ENCODE peak calls at places on chromosomes 13 and 19, in five cellular contexts. One of them, this sample, is unnamed.

GRCh38 chr19:39405261-39405912 is 1.3 kb upstream of the ZFP36 start:
- DNase-seq in body of pancreas: no peak
- DNase-seq in HL-60: no peak
- DNase-seq in HepG2: no peak
- DNase-seq in upper lobe of right lung: no peak
- DNase-seq in this sample: no peak

GRCh38 chr19:17797397-17798201 is 2.7 kb downstream of the B3GNT3 start:
- DNase-seq in body of pancreas: peak
- DNase-seq in HL-60: no peak
- DNase-seq in HepG2: peak
- DNase-seq in upper lobe of right lung: no peak
- DNase-seq in this sample: no peak

GRCh38 chr19:719081-719512 is 10.4 kb downstream of the PALM start:
- DNase-seq in body of pancreas: peak
- DNase-seq in HL-60: no peak
- DNase-seq in HepG2: peak
- DNase-seq in upper lobe of right lung: no peak
- DNase-seq in this sample: no peak

GRCh38 chr19:58002384-58003152 is at the start of gene ZNF606:
- DNase-seq in body of pancreas: peak
- DNase-seq in HL-60: peak
- DNase-seq in HepG2: peak
- DNase-seq in upper lobe of right lung: peak
- DNase-seq in this sample: peak

GRCh38 chr19:793775-794174 is 3.5 kb upstream of the PTBP1 start:
- DNase-seq in body of pancreas: no peak
- DNase-seq in HL-60: no peak
- DNase-seq in HepG2: no peak
- DNase-seq in upper lobe of right lung: no peak
- DNase-seq in this sample: peak

GRCh38 chr13:79534596-79534995 is 53.6 kb downstream of the NDFIP2 start:
- DNase-seq in body of pancreas: no peak
- DNase-seq in HL-60: no peak
- DNase-seq in HepG2: no peak
- DNase-seq in upper lobe of right lung: no peak
- DNase-seq in this sample: no peak

GRCh38 chr13:57624565-57625435 is 6.7 kb upstream of the PCDH17 start:
- DNase-seq in body of pancreas: peak
- DNase-seq in HL-60: peak
- DNase-seq in HepG2: peak
- DNase-seq in upper lobe of right lung: no peak
- DNase-seq in this sample: no peak

GRCh38 chr19:16673226-16673625 is 12.3 kb downstream of the TMEM38A start:
- DNase-seq in body of pancreas: no peak
- DNase-seq in HL-60: peak
- DNase-seq in HepG2: no peak
- DNase-seq in upper lobe of right lung: no peak
- DNase-seq in this sample: no peak

GRCh38 chr19:17950310-17951150 is 16.4 kb upstream of the KCNN1 start:
- DNase-seq in body of pancreas: no peak
- DNase-seq in HL-60: no peak
- DNase-seq in HepG2: no peak
- DNase-seq in upper lobe of right lung: no peak
- DNase-seq in this sample: no peak

GRCh38 chr19:17235618-17236413 is 9.8 kb downstream of the OCEL1 start:
- DNase-seq in body of pancreas: peak
- DNase-seq in HL-60: peak
- DNase-seq in HepG2: no peak
- DNase-seq in upper lobe of right lung: peak
- DNase-seq in this sample: no peak

GRCh38 chr13:39527301-39527700 is 75.7 kb downstream of the LHFPL6 start:
- DNase-seq in body of pancreas: no peak
- DNase-seq in HL-60: no peak
- DNase-seq in HepG2: no peak
- DNase-seq in upper lobe of right lung: no peak
- DNase-seq in this sample: no peak

GRCh38 chr13:106513025-106513424 is 22.4 kb downstream of the EFNB2 start:
- DNase-seq in body of pancreas: no peak
- DNase-seq in HL-60: no peak
- DNase-seq in HepG2: no peak
- DNase-seq in upper lobe of right lung: no peak
- DNase-seq in this sample: no peak

GRCh38 chr19:46369817-46370216 is 22.9 kb downstream of the PPP5C start:
- DNase-seq in body of pancreas: no peak
- DNase-seq in HL-60: no peak
- DNase-seq in HepG2: no peak
- DNase-seq in upper lobe of right lung: peak
- DNase-seq in this sample: no peak

GRCh38 chr19:40691421-40692211 is 1.2 kb upstream of the NUMBL start:
- DNase-seq in body of pancreas: peak
- DNase-seq in HL-60: no peak
- DNase-seq in HepG2: no peak
- DNase-seq in upper lobe of right lung: no peak
- DNase-seq in this sample: peak

GRCh38 chr13:40271511-40271910 is 394.9 kb downstream of the FOXO1 start:
- DNase-seq in body of pancreas: peak
- DNase-seq in HL-60: no peak
- DNase-seq in HepG2: no peak
- DNase-seq in upper lobe of right lung: no peak
- DNase-seq in this sample: no peak

GRCh38 chr19:31572671-31573298 is 223.5 kb upstream of the TSHZ3 start:
- DNase-seq in body of pancreas: no peak
- DNase-seq in HL-60: no peak
- DNase-seq in HepG2: no peak
- DNase-seq in upper lobe of right lung: no peak
- DNase-seq in this sample: no peak

GRCh38 chr19:32566246-32566830 is 14.7 kb upstream of the PDCD5 start:
- DNase-seq in body of pancreas: no peak
- DNase-seq in HL-60: no peak
- DNase-seq in HepG2: no peak
- DNase-seq in upper lobe of right lung: no peak
- DNase-seq in this sample: no peak

GRCh38 chr19:16824658-16825311 is 4.4 kb upstream of the SIN3B start:
- DNase-seq in body of pancreas: no peak
- DNase-seq in HL-60: no peak
- DNase-seq in HepG2: no peak
- DNase-seq in upper lobe of right lung: no peak
- DNase-seq in this sample: no peak

GRCh38 chr19:39599116-39599515 is 3.2 kb upstream of the LGALS13 start:
- DNase-seq in body of pancreas: no peak
- DNase-seq in HL-60: no peak
- DNase-seq in HepG2: peak
- DNase-seq in upper lobe of right lung: no peak
- DNase-seq in this sample: no peak

GRCh38 chr19:52778811-52779210 is 7.8 kb downstream of the ZNF600 start:
- DNase-seq in body of pancreas: no peak
- DNase-seq in HL-60: no peak
- DNase-seq in HepG2: no peak
- DNase-seq in upper lobe of right lung: no peak
- DNase-seq in this sample: no peak

GRCh38 chr13:30861163-30861562 is 44.9 kb upstream of the MEDAG start:
- DNase-seq in body of pancreas: no peak
- DNase-seq in HL-60: no peak
- DNase-seq in HepG2: no peak
- DNase-seq in upper lobe of right lung: no peak
- DNase-seq in this sample: no peak

GRCh38 chr13:34034411-34034810 is 216.5 kb downstream of the RFC3 start:
- DNase-seq in body of pancreas: no peak
- DNase-seq in HL-60: no peak
- DNase-seq in HepG2: no peak
- DNase-seq in upper lobe of right lung: no peak
- DNase-seq in this sample: no peak

GRCh38 chr19:11164879-11165406 is 9.4 kb upstream of the SPC24 start:
- DNase-seq in body of pancreas: peak
- DNase-seq in HL-60: no peak
- DNase-seq in HepG2: no peak
- DNase-seq in upper lobe of right lung: no peak
- DNase-seq in this sample: no peak

GRCh38 chr13:101639711-101640110 is 187.2 kb downstream of the ITGBL1 start:
- DNase-seq in body of pancreas: no peak
- DNase-seq in HL-60: no peak
- DNase-seq in HepG2: no peak
- DNase-seq in upper lobe of right lung: no peak
- DNase-seq in this sample: no peak

GRCh38 chr13:114018461-114019055 is 44.7 kb upstream of the C13orf46 start:
- DNase-seq in body of pancreas: no peak
- DNase-seq in HL-60: no peak
- DNase-seq in HepG2: no peak
- DNase-seq in upper lobe of right lung: no peak
- DNase-seq in this sample: no peak

GRCh38 chr19:46197314-46198070 is 32.0 kb upstream of the IGFL1 start:
- DNase-seq in body of pancreas: no peak
- DNase-seq in HL-60: no peak
- DNase-seq in HepG2: no peak
- DNase-seq in upper lobe of right lung: no peak
- DNase-seq in this sample: peak

GRCh38 chr13:47696677-47697076 is 304.4 kb downstream of the SUCLA2 start:
- DNase-seq in body of pancreas: no peak
- DNase-seq in HL-60: no peak
- DNase-seq in HepG2: no peak
- DNase-seq in upper lobe of right lung: no peak
- DNase-seq in this sample: no peak

GRCh38 chr19:4391701-4392543 is 8.4 kb downstream of the SH3GL1 start:
- DNase-seq in body of pancreas: no peak
- DNase-seq in HL-60: no peak
- DNase-seq in HepG2: peak
- DNase-seq in upper lobe of right lung: no peak
- DNase-seq in this sample: no peak

GRCh38 chr19:50313812-50314536 is 15.2 kb downstream of the KCNC3 start:
- DNase-seq in body of pancreas: peak
- DNase-seq in HL-60: no peak
- DNase-seq in HepG2: no peak
- DNase-seq in upper lobe of right lung: no peak
- DNase-seq in this sample: peak

DNA sequence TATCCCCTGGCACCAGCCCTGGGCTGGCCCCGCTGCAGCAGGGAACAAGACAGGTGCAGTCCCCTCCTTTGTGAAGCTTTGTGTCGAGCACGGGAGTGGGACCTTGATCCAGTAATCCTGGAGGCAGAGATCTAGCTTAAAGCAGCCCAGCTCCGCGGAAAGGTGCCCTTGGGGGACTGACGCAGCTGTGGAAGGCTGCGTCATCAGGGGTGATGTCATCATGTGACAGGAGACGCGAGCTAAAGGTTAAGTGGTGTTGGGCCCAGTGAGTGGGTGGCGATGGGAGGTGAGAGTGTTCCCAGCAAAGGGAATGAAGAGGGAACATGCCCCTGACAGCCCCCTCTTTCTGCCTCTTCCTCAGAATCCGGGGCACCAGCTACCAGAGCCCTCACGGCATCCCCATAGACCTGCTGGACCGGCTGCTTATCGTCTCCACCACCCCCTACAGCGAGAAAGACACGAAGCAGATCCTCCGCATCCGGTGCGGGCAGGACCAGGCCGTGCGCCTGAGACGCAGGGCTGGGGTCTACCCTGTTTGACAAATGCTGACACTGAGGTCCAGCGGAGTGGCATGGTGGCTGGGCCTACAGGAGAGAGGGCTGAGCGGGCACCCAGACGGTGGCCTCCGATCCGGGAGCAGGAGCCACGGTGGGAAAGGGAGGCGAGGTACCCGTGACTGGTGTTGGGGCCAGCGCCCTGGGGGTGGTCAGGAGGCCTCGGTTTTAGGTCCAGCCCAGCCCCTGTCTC is 2.6 kb downstream of the LHB start:
- DNase-seq in body of pancreas: no peak
- DNase-seq in HL-60: no peak
- DNase-seq in HepG2: no peak
- DNase-seq in upper lobe of right lung: no peak
- DNase-seq in this sample: no peak
- TF ChIP-seq CTCF in body of pancreas: no peak
- TF ChIP-seq CTCF in HL-60: no peak
- TF ChIP-seq CTCF in HepG2: no peak
- TF ChIP-seq CTCF in upper lobe of right lung: no peak
- TF ChIP-seq CTCF in this sample: no peak

GRCh38 chr19:53868892-53869804 is 1.5 kb downstream of the MYADM start:
- DNase-seq in body of pancreas: peak
- DNase-seq in HL-60: peak
- DNase-seq in HepG2: peak
- DNase-seq in upper lobe of right lung: peak
- DNase-seq in this sample: peak
- TF ChIP-seq CTCF in body of pancreas: peak
- TF ChIP-seq CTCF in HL-60: no peak
- TF ChIP-seq CTCF in HepG2: no peak
- TF ChIP-seq CTCF in upper lobe of right lung: peak
- TF ChIP-seq CTCF in this sample: peak

GRCh38 chr13:41905600-41906254 is 55.2 kb downstream of the VWA8 start:
- DNase-seq in body of pancreas: no peak
- DNase-seq in HL-60: no peak
- DNase-seq in HepG2: peak
- DNase-seq in upper lobe of right lung: no peak
- DNase-seq in this sample: no peak
- TF ChIP-seq CTCF in body of pancreas: peak
- TF ChIP-seq CTCF in HL-60: peak
- TF ChIP-seq CTCF in HepG2: peak
- TF ChIP-seq CTCF in upper lobe of right lung: peak
- TF ChIP-seq CTCF in this sample: peak

GRCh38 chr13:35983206-35983605 is 148.0 kb downstream of the DCLK1 start:
- DNase-seq in body of pancreas: no peak
- DNase-seq in HL-60: no peak
- DNase-seq in HepG2: no peak
- DNase-seq in upper lobe of right lung: no peak
- DNase-seq in this sample: no peak

GRCh38 chr13:35988648-35989081 is 142.5 kb downstream of the DCLK1 start:
- DNase-seq in body of pancreas: no peak
- DNase-seq in HL-60: no peak
- DNase-seq in HepG2: no peak
- DNase-seq in upper lobe of right lung: no peak
- DNase-seq in this sample: no peak

GRCh38 chr13:35987572-35988513 is 143.3 kb downstream of the DCLK1 start:
- DNase-seq in body of pancreas: no peak
- DNase-seq in HL-60: no peak
- DNase-seq in HepG2: no peak
- DNase-seq in upper lobe of right lung: peak
- DNase-seq in this sample: no peak

GRCh38 chr13:35984776-35985453 is 146.3 kb downstream of the DCLK1 start:
- DNase-seq in body of pancreas: no peak
- DNase-seq in HL-60: no peak
- DNase-seq in HepG2: no peak
- DNase-seq in upper lobe of right lung: no peak
- DNase-seq in this sample: no peak

DNA sequence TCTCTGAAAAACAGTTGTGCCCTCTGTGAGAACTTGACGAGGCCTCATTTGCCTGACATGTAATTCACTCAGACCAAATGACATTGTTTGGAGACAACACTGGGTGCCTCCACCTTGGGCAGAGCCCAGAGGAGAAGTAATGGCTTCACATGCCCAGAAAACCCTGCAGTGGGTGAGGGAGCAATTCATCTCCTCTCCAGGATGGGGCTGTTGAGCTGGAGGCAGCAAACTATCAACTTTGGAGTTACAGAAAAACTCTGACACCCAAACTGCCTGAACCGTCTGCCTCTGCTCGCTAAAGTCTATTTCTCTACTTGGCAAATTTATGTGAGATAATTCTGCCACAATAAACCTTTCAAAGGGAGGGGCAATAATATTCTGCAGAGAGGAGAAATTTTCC is 146.9 kb downstream of the DCLK1 start:
- DNase-seq in body of pancreas: no peak
- DNase-seq in HL-60: no peak
- DNase-seq in HepG2: no peak
- DNase-seq in upper lobe of right lung: no peak
- DNase-seq in this sample: no peak
- TF ChIP-seq CTCF in body of pancreas: no peak
- TF ChIP-seq CTCF in HL-60: no peak
- TF ChIP-seq CTCF in HepG2: no peak
- TF ChIP-seq CTCF in upper lobe of right lung: no peak
- TF ChIP-seq CTCF in this sample: no peak

GRCh38 chr19:30073152-30074000 is 131.3 kb downstream of the URI1 start:
- DNase-seq in body of pancreas: no peak
- DNase-seq in HL-60: no peak
- DNase-seq in HepG2: no peak
- DNase-seq in upper lobe of right lung: peak
- DNase-seq in this sample: peak
- TF ChIP-seq CTCF in body of pancreas: no peak
- TF ChIP-seq CTCF in HL-60: no peak
- TF ChIP-seq CTCF in HepG2: no peak
- TF ChIP-seq CTCF in upper lobe of right lung: no peak
- TF ChIP-seq CTCF in this sample: no peak

This sample was measured in chondrocyte.